ENCODE peak calls at places on chromosome 13, in four cellular contexts. M is testis, O is A549, C is spleen. G is an unnamed sample.

GRCh38 chr13:46149272-46150133 is 32.5 kb downstream of the LCP1 start:
- DNase-seq in M (no peak), O (no peak), C (no peak), G (no peak)

GRCh38 chr13:96984061-96984508 is 10.2 kb downstream of the OXGR1 start:
- DNase-seq in M (peak), O (no peak), C (peak), G (peak)

GRCh38 chr13:23870356-23871146 is 18.6 kb downstream of the MIPEP start:
- DNase-seq in M (no peak), O (no peak), C (no peak), G (no peak)

GRCh38 chr13:79723462-79724116 is 242.6 kb downstream of the NDFIP2 start:
- DNase-seq in M (no peak), O (no peak), C (no peak), G (no peak)

GRCh38 chr13:50320297-50320862 is 305.1 kb downstream of the KCNRG start:
- DNase-seq in M (no peak), O (peak), C (no peak), G (no peak)

GRCh38 chr13:76758257-76758656 is 127.9 kb downstream of the KCTD12 start:
- DNase-seq in M (peak), O (no peak), C (no peak), G (no peak)

GRCh38 chr13:74573654-74574053 is 439.4 kb upstream of the KLF12 start:
- DNase-seq in M (peak), O (peak), C (no peak), G (peak)

GRCh38 chr13:101398920-101399319 is 17.4 kb downstream of the NALCN start:
- DNase-seq in M (no peak), O (no peak), C (no peak), G (no peak)

GRCh38 chr13:106523566-106523965 is 11.9 kb downstream of the EFNB2 start:
- DNase-seq in M (no peak), O (no peak), C (no peak), G (no peak)

GRCh38 chr13:94813920-94814500 is 101.7 kb upstream of the SOX21 start:
- DNase-seq in M (no peak), O (no peak), C (no peak), G (no peak)

GRCh38 chr13:48500652-48501197 is 32.2 kb downstream of the RCBTB2 start:
- DNase-seq in M (no peak), O (peak), C (no peak), G (no peak)

GRCh38 chr13:51500687-51501086 is 47.9 kb upstream of the INTS6 start:
- DNase-seq in M (no peak), O (no peak), C (no peak), G (no peak)

GRCh38 chr13:23986619-23987018 is 89.3 kb upstream of the C1QTNF9B start:
- DNase-seq in M (no peak), O (no peak), C (no peak), G (no peak)

GRCh38 chr13:95628488-95628887 is 16.0 kb downstream of the DZIP1 start:
- DNase-seq in M (no peak), O (no peak), C (no peak), G (no peak)

GRCh38 chr13:94009696-94010095 is 469.8 kb downstream of the DCT start:
- DNase-seq in M (no peak), O (no peak), C (no peak), G (no peak)

DNA sequence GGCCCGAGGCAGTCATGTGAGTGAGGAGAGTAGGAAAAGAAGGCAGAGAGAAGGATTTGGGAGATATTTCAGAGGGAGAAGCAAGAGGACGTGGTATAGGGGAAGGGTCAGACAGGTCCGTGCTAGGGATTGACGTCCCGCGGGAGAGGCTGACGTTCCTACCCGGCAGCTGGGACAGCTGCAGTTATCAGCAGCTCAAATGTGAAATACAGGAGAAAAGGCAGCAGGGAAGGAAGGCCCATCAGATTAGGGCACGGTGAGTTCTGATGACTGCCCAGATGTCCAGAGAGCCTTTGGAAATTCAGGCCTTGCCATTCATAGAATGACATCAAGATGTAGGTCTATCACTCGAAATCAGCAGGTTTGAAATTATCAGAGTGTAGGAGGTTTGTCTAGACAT is 88.4 kb downstream of the IRS2 start:
- DNase-seq in M (no peak), O (no peak), C (no peak), G (no peak)
- H3K27ac ChIP-seq in M (no peak), O (peak), C (no peak), G (no peak)

GRCh38 chr13:40388617-40389016 is 277.8 kb downstream of the FOXO1 start:
- DNase-seq in M (no peak), O (no peak), C (peak), G (no peak)
- TF ChIP-seq POLR2A in M (no peak), O (no peak), C (no peak), G (no peak)

GRCh38 chr13:113405481-113406300 is 41.8 kb upstream of the GRTP1 start:
- DNase-seq in M (no peak), O (no peak), C (peak), G (no peak)

GRCh38 chr13:113408562-113408961 is 44.6 kb upstream of the GRTP1 start:
- DNase-seq in M (no peak), O (no peak), C (peak), G (no peak)

GRCh38 chr13:113406321-113407102 is 42.6 kb upstream of the GRTP1 start:
- DNase-seq in M (no peak), O (no peak), C (peak), G (no peak)

GRCh38 chr13:113407103-113407530 is 43.2 kb upstream of the GRTP1 start:
- DNase-seq in M (no peak), O (no peak), C (peak), G (no peak)

GRCh38 chr13:113407531-113408393 is 43.8 kb upstream of the GRTP1 start:
- DNase-seq in M (no peak), O (no peak), C (peak), G (no peak)
- H3K27ac ChIP-seq in M (no peak), O (no peak), C (no peak), G (no peak)

GRCh38 chr13:27953671-27954405 is 15.3 kb downstream of the CDX2 start:
- DNase-seq in M (peak), O (peak), C (peak), G (peak)
- TF ChIP-seq POLR2A in M (no peak), O (no peak), C (no peak), G (no peak)

GRCh38 chr13:112346173-112346898 is 29.8 kb upstream of the SPACA7 start:
- DNase-seq in M (no peak), O (no peak), C (peak), G (peak)
- H3K27ac ChIP-seq in M (no peak), O (no peak), C (no peak), G (no peak)

G was measured in adrenal gland.